ENCODE peak calls at places on chromosome 1, in ten cellular contexts. N is stimulated activated CD8-positive, alpha-beta memory T cell treated with anti-CD3 and anti-CD28 coated beads, Interleukin-2, amount 100 ng/mL, for 48 hours; Y is T-helper 1 cell; I is AG10803; O is body of pancreas; T is GM19239; Q is OCI-LY7; E is foreskin melanocyte; C is kidney glomerular epithelial cell; U is A172. G is an unnamed sample.

GRCh38 chr1:201539561-201540404 is 856 bp downstream of the NAV1 start:
- DNase-seq in O (peak; percentile 22), Y (no peak), I (peak; percentile 58), E (peak; percentile 86), C (peak; percentile 28), Q (no peak), T (no peak), U (peak; percentile 83), N (no peak), G (no peak)

GRCh38 chr1:39525366-39526165 is 34.1 kb downstream of the BMP8A start:
- DNase-seq in T (peak; percentile 92), Q (peak; percentile 89), Y (no peak), C (no peak), I (no peak), O (no peak), U (no peak), E (no peak), N (no peak), G (no peak)

GRCh38 chr1:110011527-110012041 is 22.8 kb upstream of the STRIP1 start:
- DNase-seq in U (peak; percentile 41), I (peak; percentile 66), Y (no peak), O (peak; percentile 32), C (peak; percentile 19), Q (peak; percentile 75), N (no peak), E (peak; percentile 80), T (peak; percentile 66), G (peak; percentile 73)

GRCh38 chr1:213973129-213973528 is 14.6 kb upstream of the PROX1 start:
- DNase-seq in O (no peak), T (no peak), Y (no peak), I (no peak), N (no peak), Q (no peak), E (peak; percentile 40), U (peak; percentile 6), C (no peak), G (no peak)

GRCh38 chr1:212690816-212691403 is 8.7 kb downstream of the BATF3 start:
- DNase-seq in Y (no peak), N (no peak), Q (no peak), I (no peak), C (no peak), T (no peak), U (no peak), E (no peak), O (no peak), G (no peak)

GRCh38 chr1:22618056-22618455 is 18.4 kb upstream of the C1QA start:
- DNase-seq in C (no peak), T (no peak), U (no peak), O (no peak), I (no peak), Q (no peak), Y (no peak), E (no peak), N (no peak), G (no peak)

GRCh38 chr1:58618303-58618702 is 41.3 kb upstream of the TACSTD2 start:
- DNase-seq in Q (no peak), O (peak; percentile 71), U (peak; percentile 83), N (no peak), T (no peak), C (peak; percentile 82), Y (no peak), E (peak; percentile 19), I (peak; percentile 96), G (peak; percentile 91)

GRCh38 chr1:220222939-220223338 is 49.3 kb downstream of the RAB3GAP2 start:
- DNase-seq in C (no peak), I (no peak), Q (no peak), O (no peak), U (no peak), T (no peak), E (no peak), Y (no peak), N (no peak), G (no peak)

GRCh38 chr1:112083487-112083886 is 94.0 kb upstream of the KCND3 start:
- DNase-seq in E (no peak), C (no peak), Q (peak; percentile 11), I (peak; percentile 12), N (no peak), Y (no peak), T (no peak), O (no peak), U (peak; percentile 10), G (no peak)

G was measured in fibroblast of the conjunctiva.